ENCODE peak calls at places on chromosomes 13 and 19, in four cellular contexts. V is tibial artery, O is mucosa of descending colon, G is left lung. Q is an unnamed sample. For H3K4me1, the result is how much of the 10 kb centered on the place peaks cover.

GRCh38 chr19:49949735-49950589 is 11.0 kb downstream of the SIGLEC11 start:
- DNase-seq in O (no peak), G (no peak), V (no peak), Q (no peak)

GRCh38 chr19:29645911-29646310 is 19.4 kb upstream of the PLEKHF1 start:
- DNase-seq in G (no peak), V (peak), O (peak), Q (no peak)

GRCh38 chr13:47287291-47287751 is 390.5 kb upstream of the HTR2A start:
- DNase-seq in O (no peak), V (no peak), G (no peak), Q (no peak)

GRCh38 chr19:55444720-55445045 is 1.6 kb upstream of the SHISA7 start:
- DNase-seq in V (no peak), G (no peak), O (no peak), Q (no peak)

GRCh38 chr19:10120538-10121198 is 969 bp upstream of the EIF3G start:
- DNase-seq in O (no peak), V (peak), G (no peak), Q (no peak)

GRCh38 chr13:40668335-40668734 is 1.9 kb upstream of the FOXO1 start:
- DNase-seq in G (no peak), V (peak), O (peak), Q (peak)

GRCh38 chr19:49782515-49782914 is 15.7 kb downstream of the AP2A1 start:
- DNase-seq in G (no peak), O (no peak), V (no peak), Q (no peak)

GRCh38 chr19:13022859-13023636 is 27.8 kb downstream of the NFIX start:
- DNase-seq in V (peak), G (peak), O (peak), Q (no peak)

GRCh38 chr19:35135389-35135909 is 590 bp upstream of the LGI4 start:
- DNase-seq in G (no peak), V (peak), O (peak), Q (peak)

GRCh38 chr13:21124853-21125252 is 51.5 kb downstream of the SKA3 start:
- DNase-seq in G (no peak), V (no peak), O (no peak), Q (no peak)

GRCh38 chr19:6564393-6564792 is 26.6 kb downstream of the CD70 start:
- DNase-seq in O (no peak), V (no peak), G (no peak), Q (no peak)

GRCh38 chr13:99124695-99125334 is 75.8 kb upstream of the UBAC2 start:
- DNase-seq in G (no peak), O (no peak), V (no peak), Q (peak)

GRCh38 chr13:91805605-91806004 is 407.2 kb downstream of the GPC5 start:
- DNase-seq in G (no peak), V (no peak), O (no peak), Q (no peak)

GRCh38 chr13:40662866-40663265 is 3.6 kb downstream of the FOXO1 start:
- DNase-seq in O (no peak), V (no peak), G (no peak), Q (no peak)

GRCh38 chr13:104847863-104848262 is 1687.6 kb downstream of the EFNB2 start:
- DNase-seq in O (no peak), G (no peak), V (no peak), Q (no peak)

GRCh38 chr19:19420570-19421301 is 15.3 kb downstream of the GATAD2A start:
- DNase-seq in O (no peak), V (no peak), G (no peak), Q (peak)

GRCh38 chr19:695350-695949 is at the start of gene PRSS57:
- DNase-seq in O (no peak), V (no peak), G (no peak), Q (no peak)

GRCh38 chr19:6108721-6109633 is 1.3 kb downstream of the RFX2 start:
- DNase-seq in O (peak), V (peak), G (peak), Q (peak)

GRCh38 chr19:38061294-38061693 is 154.3 kb downstream of the SIPA1L3 start:
- DNase-seq in V (no peak), G (no peak), O (no peak), Q (no peak)

GRCh38 chr19:30710721-30711120 is 338.5 kb downstream of the ZNF536 start:
- DNase-seq in O (no peak), V (no peak), G (no peak), Q (no peak)

GRCh38 chr13:48892311-48892710 is 83.4 kb upstream of the FNDC3A start:
- DNase-seq in G (no peak), V (no peak), O (no peak), Q (no peak)

GRCh38 chr13:102970542-102970941 is 95.7 kb downstream of the SLC10A2 start:
- DNase-seq in G (no peak), O (no peak), V (no peak), Q (no peak)

GRCh38 chr19:56823417-56823816 is 17.1 kb downstream of the PEG3 start:
- DNase-seq in O (no peak), G (no peak), V (no peak), Q (no peak)

GRCh38 chr19:18603255-18603957 is 3.2 kb downstream of the CRLF1 start:
- DNase-seq in G (no peak), O (peak), V (no peak), Q (no peak)

GRCh38 chr13:50060718-50061117 is 45.5 kb downstream of the KCNRG start:
- DNase-seq in G (no peak), V (no peak), O (no peak), Q (no peak)

GRCh38 chr13:44306401-44307192 is 67.0 kb upstream of the SERP2 start:
- DNase-seq in V (peak), G (no peak), O (peak), Q (no peak)

GRCh38 chr13:32200741-32201140 is 114.4 kb downstream of the ZAR1L start:
- DNase-seq in V (no peak), O (no peak), G (no peak), Q (no peak)

GRCh38 chr13:39451860-39452301 is 151.1 kb downstream of the LHFPL6 start:
- DNase-seq in V (peak), G (no peak), O (peak), Q (no peak)

GRCh38 chr19:5691205-5691929 is 1.3 kb downstream of the RPL36 start:
- DNase-seq in V (peak), O (peak), G (no peak), Q (no peak)

GRCh38 chr19:21568816-21569496 is 63.6 kb downstream of the ZNF429 start:
- DNase-seq in O (peak), G (peak), V (peak), Q (peak)

GRCh38 chr13:98199480-98199879 is 22.4 kb upstream of the RNF113B start:
- DNase-seq in G (no peak), O (no peak), V (no peak), Q (no peak)

GRCh38 chr19:4730740-4731171 is 7.1 kb upstream of the DPP9 start:
- DNase-seq in V (no peak), G (no peak), O (peak), Q (peak)

GRCh38 chr19:418761-419632 is 10.1 kb upstream of the C2CD4C start:
- DNase-seq in V (no peak), O (no peak), G (peak), Q (no peak)

GRCh38 chr19:45164577-45165335 is 4.0 kb upstream of the NKPD1 start:
- DNase-seq in V (no peak), G (peak), O (peak), Q (peak)

GRCh38 chr13:95276119-95276505 is 25.1 kb downstream of the ABCC4 start:
- DNase-seq in V (no peak), O (no peak), G (no peak), Q (no peak)
- H3K4me1 ChIP-seq in V (under half), O (under half), G (half or more), Q (under half)

DNA sequence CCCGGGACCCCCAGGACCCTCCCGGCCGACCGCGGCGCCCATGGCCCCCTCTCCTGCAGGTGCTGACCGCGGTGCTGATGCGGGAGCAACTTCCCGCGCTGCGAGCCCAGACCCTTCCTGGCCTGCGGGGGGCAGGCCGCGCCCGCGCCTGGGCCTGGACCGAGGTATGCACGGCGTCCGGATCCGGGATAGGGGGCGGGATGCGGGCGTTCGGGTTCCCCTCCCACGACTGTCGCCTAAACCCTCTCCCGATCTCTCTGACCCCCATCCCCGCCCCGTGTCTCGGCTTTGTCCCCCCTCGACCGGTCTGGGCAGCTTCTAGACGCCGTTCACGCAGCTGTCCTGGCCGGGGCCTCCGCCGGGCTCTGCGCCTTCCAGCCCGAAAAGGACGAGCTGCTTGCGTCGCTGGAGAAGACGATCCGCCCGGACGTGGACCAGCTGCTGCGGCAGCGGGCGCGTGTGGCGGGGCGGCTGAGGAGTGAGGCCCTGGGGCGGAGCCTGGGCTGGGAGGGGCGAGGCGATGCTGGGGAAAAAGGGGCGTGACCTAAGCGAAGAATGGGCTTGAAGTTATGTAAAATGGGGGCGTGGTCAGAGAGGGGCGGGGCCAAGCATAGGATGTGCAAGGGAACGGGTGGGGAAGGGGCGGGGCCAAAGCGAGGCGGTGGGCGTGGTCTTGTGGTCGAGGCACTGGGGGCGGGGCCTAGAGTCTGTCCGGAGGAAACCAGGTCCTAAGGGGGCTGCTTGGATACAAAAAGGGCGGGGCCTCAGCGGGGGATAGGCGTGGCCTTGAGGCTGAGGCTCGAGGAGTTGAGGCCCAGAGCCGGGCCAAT is 15.9 kb upstream of the COLGALT1 start:
- DNase-seq in V (peak), G (peak), O (peak), Q (peak)
- TF ChIP-seq CTCF in V (peak), G (no peak), O (no peak), Q (no peak)

GRCh38 chr19:41172297-41173164 is 20.5 kb upstream of the CYP2S1 start:
- DNase-seq in O (peak), G (peak), V (no peak), Q (no peak)

GRCh38 chr19:41174297-41174928 is 18.6 kb upstream of the CYP2S1 start:
- DNase-seq in V (no peak), O (peak), G (no peak), Q (no peak)

DNA sequence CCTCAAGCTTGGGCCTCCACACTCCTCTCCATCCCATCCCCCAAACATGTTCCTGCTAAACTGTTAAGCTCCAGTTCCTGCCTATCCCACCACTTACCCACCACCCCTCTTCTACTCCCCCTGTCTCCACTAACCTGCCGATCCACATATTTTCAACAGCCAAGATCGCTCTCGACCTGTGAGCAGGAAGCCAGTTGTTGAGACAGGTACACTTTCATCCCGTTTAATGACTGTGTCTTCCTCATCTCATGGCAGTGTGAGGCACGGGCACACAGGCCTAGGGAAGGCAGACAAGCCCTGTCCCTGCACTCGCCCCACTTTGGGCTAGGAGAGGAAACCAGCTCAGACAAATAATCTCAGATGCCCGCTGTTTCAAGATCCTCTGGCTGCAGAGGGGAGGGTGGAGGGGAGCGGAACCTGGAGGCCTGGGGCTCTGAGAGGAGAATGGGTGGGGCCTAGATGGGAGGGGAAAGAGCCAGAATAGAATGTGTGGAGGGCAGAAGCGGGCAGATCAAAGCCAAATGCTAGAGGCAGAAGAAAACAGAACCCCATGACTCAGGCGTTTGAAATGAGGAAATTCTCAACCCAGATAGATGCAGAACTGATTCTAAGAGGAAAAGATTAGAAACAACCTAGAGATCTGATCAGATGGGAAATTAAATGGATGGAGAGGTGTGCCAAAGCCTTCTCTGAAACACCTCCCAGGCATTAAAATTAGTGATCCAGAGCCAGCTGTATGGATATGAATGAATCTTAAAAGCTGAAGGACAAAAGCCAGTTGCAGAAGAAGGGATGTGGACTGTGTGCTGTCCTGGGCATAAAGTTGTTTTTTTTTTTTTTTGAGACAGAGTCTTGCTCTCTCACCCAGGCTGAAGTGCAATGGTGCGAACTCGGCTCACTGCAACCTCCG is 16.9 kb upstream of the CYP2S1 start:
- DNase-seq in G (peak), V (peak), O (peak), Q (no peak)
- H3K4me3 ChIP-seq in G (peak), V (no peak), O (no peak), Q (no peak)

DNA sequence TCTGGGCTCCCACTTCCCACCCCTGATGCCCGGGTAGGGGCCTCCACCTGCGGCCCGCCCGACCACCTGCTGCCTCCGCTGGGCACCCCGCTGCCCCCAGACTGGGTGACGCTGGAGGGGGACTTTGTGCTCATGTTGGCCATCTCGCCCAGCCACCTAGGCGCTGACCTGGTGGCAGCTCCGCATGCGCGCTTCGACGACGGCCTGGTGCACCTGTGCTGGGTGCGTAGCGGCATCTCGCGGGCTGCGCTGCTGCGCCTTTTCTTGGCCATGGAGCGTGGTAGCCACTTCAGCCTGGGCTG is 7.9 kb downstream of the DBP start:
- DNase-seq in O (peak), G (no peak), V (no peak), Q (no peak)
- H3K4me1 ChIP-seq in O (half or more), G (half or more), V (under half), Q (under half)

GRCh38 chr19:15437355-15438123 is 12.2 kb downstream of the WIZ start:
- DNase-seq in G (no peak), V (no peak), O (no peak), Q (no peak)
- TF ChIP-seq CTCF in G (no peak), V (peak), O (no peak), Q (no peak)

DNA sequence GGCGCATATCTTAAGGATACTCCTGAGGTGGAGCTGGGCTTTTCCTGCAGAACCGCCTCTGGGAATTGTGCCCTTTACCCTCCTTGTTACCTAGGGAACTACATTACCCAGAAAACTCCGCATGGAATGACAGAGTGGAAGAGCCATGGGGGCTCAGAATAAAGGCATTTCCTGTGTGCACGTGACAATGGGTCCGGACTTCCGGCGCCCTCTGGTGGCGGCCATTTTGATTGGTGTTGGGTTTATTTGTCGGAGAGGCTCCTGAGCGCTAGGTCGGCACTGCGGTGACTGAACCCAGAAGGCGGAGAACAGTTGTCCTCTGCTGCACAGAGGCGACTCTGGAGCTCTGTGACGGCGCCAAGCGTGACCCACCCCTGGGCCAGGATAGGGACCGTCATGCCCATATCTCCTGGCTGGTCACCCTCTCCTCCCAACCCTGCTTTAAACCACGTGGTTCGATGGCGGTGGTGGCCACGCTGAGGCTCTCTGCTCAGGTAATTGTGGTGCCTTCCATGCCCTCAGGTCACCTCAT is at the start of gene ZNF587B:
- DNase-seq in G (no peak), V (peak), O (peak), Q (peak)
- H3K4me3 ChIP-seq in G (peak), V (peak), O (no peak), Q (no peak)

DNA sequence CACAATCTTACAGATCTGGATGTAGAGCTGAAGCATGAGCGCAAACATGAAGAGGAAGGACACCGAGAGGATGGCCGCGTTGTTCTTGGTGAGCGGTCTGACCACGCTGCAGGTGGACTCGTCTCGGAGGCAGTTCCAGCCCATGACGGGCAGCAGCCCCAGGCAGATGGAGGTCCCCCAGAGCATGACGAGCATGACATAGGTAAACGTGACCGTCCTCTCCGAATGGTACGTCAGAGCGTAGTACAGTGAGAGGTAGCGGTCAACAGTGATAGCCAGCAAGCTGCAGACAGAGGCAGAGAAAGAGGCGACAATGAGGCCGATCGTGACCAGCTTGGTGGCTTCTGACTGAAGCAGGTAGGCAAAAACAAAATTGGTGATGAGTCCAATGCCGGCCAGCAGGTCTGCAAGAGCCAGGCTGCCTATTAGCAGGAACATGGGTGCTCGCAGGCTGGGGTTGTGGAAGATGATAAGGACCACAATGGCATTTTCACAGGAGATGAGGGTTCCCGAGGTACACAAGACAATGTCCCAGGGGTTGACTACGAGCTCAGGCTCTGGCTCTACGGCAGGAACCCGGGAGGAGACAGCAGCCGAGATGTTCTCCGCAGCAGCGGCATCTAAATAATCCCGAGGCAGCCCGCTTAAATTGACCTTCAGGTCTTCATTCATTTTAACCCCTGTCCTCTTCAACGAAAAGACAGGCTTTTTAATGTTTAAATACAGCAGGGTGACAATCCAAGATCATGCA is 1.3 kb downstream of the GPR12 start:
- DNase-seq in O (no peak), V (no peak), G (no peak), Q (no peak)
- H3K4me1 ChIP-seq in O (under half), V (under half), G (under half), Q (under half)